ENCODE peak calls at places on chromosomes 7 and 10, in ten cellular contexts. A is esophagus squamous epithelium, M is heart left ventricle, F is HCT116, G is IMR-90, X is tibial nerve, U is lower leg skin, S is body of pancreas, I is A549, J is GM12892. Q is an unnamed sample.

GRCh38 chr10:76942556-76943416 is 694.8 kb downstream of the KCNMA1 start:
- DNase-seq in J (no peak), U (no peak), G (peak), A (no peak), M (no peak), X (no peak), S (no peak), I (no peak), F (no peak), Q (no peak)

GRCh38 chr7:35420657-35421056 is 166.8 kb upstream of the TBX20 start:
- DNase-seq in M (no peak), F (no peak), I (no peak), J (no peak), U (no peak), X (no peak), G (peak), A (no peak), S (no peak), Q (no peak)

GRCh38 chr7:153942036-153942435 is 110.2 kb upstream of the DPP6 start:
- DNase-seq in S (no peak), M (no peak), G (no peak), F (no peak), J (no peak), I (no peak), U (no peak), A (no peak), X (no peak), Q (no peak)

GRCh38 chr10:43594944-43595589 is 11.2 kb upstream of the ZNF485 start:
- DNase-seq in X (no peak), A (no peak), I (no peak), S (peak), F (no peak), U (no peak), M (peak), J (peak), G (peak), Q (peak)

GRCh38 chr10:35716776-35717175 is 74.7 kb upstream of the FZD8 start:
- DNase-seq in G (no peak), F (no peak), U (no peak), M (no peak), I (no peak), A (no peak), X (no peak), J (no peak), S (no peak), Q (no peak)

GRCh38 chr7:131613909-131614308 is 57.5 kb upstream of the PODXL start:
- DNase-seq in U (no peak), A (no peak), X (no peak), M (no peak), I (no peak), G (no peak), F (no peak), S (no peak), J (no peak), Q (no peak)

GRCh38 chr10:12507165-12507870 is 158.0 kb downstream of the CAMK1D start:
- DNase-seq in I (no peak), X (no peak), G (no peak), U (peak), J (no peak), S (no peak), A (no peak), F (no peak), M (no peak), Q (no peak)

GRCh38 chr10:17428616-17429097 is 25.7 kb downstream of the ST8SIA6 start:
- DNase-seq in G (no peak), M (no peak), S (no peak), X (no peak), U (no peak), F (no peak), A (no peak), J (no peak), I (no peak), Q (peak)

GRCh38 chr10:71271626-71272025 is 47.4 kb upstream of the SLC29A3 start:
- DNase-seq in I (no peak), U (no peak), F (no peak), M (no peak), G (peak), X (no peak), J (no peak), S (no peak), A (no peak), Q (no peak)

GRCh38 chr10:58588673-58589265 is 76.1 kb downstream of the BICC1 start:
- DNase-seq in I (no peak), F (no peak), M (no peak), U (no peak), X (no peak), J (no peak), A (no peak), G (no peak), S (peak), Q (peak)

DNA sequence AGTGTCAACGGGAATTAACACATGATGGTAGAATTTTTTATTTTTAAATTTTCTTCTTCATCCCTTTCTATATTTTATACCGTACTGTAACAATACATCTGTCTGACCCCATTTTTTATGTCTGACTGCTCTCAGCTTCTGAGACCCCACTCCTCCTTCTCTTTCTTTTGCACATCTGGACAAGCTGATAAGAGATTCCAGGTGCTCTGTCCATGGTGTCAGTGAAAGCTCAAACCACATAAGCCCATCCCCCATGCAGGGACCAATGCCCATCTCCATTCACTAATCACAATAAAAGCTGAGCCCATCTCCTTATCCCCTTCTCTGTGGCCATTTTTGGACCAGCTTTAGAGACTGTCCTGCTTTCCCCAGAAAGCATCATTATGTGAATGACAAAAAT is 8.7 kb downstream of the GSDME start:
- DNase-seq in J (no peak), U (no peak), X (no peak), S (no peak), F (no peak), I (no peak), M (no peak), G (no peak), A (no peak), Q (no peak)
- TF ChIP-seq POLR2A in J (no peak), U (no peak), X (no peak), S (no peak), F (no peak), I (no peak), M (no peak), G (no peak), A (no peak), Q (no peak)

DNA sequence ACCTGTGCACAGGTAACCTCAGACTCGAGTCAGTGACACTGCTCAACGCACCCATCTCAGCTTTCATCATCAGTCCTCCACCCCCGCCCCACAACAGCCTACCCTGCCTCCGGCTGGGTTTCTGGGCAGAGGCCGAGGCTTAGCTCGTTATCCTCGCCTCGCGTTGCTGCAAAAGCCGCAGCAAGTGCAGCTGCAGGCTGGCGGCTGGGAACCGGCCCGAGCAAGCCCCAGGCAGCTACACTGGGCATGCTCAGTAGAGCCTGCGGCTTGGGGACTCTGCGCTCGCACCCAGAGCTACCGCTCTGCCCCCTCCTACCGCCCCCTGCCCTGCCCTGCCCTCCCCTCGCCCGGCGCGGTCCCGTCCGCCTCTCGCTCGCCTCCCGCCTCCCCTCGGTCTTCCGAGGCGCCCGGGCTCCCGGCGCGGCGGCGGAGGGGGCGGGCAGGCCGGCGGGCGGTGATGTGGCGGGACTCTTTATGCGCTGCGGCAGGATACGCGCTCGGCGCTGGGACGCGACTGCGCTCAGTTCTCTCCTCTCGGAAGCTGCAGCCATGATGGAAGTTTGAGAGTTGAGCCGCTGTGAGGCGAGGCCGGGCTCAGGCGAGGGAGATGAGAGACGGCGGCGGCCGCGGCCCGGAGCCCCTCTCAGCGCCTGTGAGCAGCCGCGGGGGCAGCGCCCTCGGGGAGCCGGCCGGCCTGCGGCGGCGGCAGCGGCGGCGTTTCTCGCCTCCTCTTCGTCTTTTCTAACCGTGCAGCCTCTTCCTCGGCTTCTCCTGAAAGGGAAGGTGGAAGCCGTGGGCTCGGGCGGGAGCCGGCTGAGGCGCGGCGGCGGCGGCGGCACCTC is at the start of the genes KLLN and PTEN:
- DNase-seq in J (peak), F (peak), G (peak), M (peak), I (peak), A (peak), S (peak), U (peak), X (peak), Q (peak)
- TF ChIP-seq POLR2A in J (peak), F (peak), G (peak), M (peak), I (peak), A (peak), S (peak), U (no peak), X (peak), Q (peak)

GRCh38 chr7:149873074-149873967 is 448 bp upstream of the ATP6V0E2 start:
- DNase-seq in J (peak), X (peak), S (peak), A (peak), U (peak), F (peak), M (peak), G (peak), I (peak), Q (peak)
- TF ChIP-seq POLR2A in J (no peak), X (peak), S (no peak), A (no peak), U (no peak), F (peak), M (peak), G (peak), I (no peak), Q (peak)

DNA sequence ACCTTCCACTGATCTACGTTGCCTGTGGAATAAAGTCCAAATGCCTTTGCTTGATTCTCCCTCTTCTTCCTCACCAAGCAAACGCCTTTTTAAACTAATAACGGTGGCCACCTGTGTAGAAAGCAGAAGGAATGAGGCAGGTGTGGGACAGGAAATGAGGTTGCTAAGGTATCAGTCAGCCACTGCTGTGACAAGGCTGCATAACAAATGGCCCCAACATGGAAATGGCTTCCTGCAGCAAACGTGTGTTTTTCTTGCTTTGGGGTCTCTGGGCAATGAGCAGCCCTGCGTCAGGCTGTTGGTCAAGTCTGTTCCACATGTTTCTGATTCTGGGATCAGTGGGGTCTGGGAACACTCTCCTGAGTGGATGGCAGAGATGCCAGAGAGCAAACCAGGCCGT is 56.0 kb upstream of the EN2 start:
- DNase-seq in G (no peak), M (no peak), X (no peak), S (no peak), J (no peak), I (no peak), U (no peak), A (no peak), F (no peak), Q (no peak)
- TF ChIP-seq POLR2A in G (no peak), M (no peak), X (no peak), S (no peak), J (no peak), I (no peak), U (no peak), A (no peak), F (no peak), Q (no peak)

GRCh38 chr10:114470956-114471905 is 66.9 kb upstream of the AFAP1L2 start:
- DNase-seq in G (peak), J (peak), A (no peak), U (peak), X (no peak), S (peak), I (peak), F (peak), M (peak), Q (peak)

GRCh38 chr10:114471906-114472873 is 67.9 kb upstream of the AFAP1L2 start:
- DNase-seq in F (no peak), M (no peak), X (no peak), U (no peak), A (no peak), S (peak), I (no peak), J (no peak), G (no peak), Q (no peak)

GRCh38 chr10:114474989-114475388 is 70.7 kb upstream of the AFAP1L2 start:
- DNase-seq in X (no peak), F (no peak), M (no peak), J (no peak), S (no peak), A (no peak), U (no peak), I (no peak), G (no peak), Q (no peak)

GRCh38 chr10:114472874-114473248 is 68.6 kb upstream of the AFAP1L2 start:
- DNase-seq in U (no peak), F (no peak), X (no peak), A (no peak), I (no peak), G (no peak), S (no peak), J (no peak), M (no peak), Q (no peak)

DNA sequence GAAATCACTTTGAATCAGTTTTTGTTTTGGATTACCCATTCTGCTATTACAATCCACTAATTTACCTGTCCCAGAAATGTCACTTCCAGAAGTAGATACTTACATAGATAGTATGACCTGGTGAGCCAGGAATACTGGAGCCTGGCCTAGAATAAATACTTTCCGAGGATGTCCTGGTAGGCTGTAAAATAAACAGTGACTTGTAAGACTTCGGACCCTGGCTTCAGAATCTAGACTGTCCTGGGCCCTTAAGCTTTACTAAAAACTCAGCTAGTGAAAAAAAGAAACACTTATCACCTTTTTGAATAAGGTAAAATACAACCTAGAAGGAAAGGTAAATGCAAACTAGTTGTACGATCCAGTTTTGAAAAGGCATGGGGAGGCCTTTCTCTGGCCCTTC is 69.5 kb upstream of the AFAP1L2 start:
- DNase-seq in I (no peak), F (no peak), U (no peak), J (no peak), M (no peak), A (no peak), X (no peak), S (no peak), G (no peak), Q (no peak)
- TF ChIP-seq POLR2A in I (no peak), F (no peak), U (no peak), J (no peak), M (no peak), A (no peak), X (no peak), S (no peak), G (no peak), Q (no peak)

DNA sequence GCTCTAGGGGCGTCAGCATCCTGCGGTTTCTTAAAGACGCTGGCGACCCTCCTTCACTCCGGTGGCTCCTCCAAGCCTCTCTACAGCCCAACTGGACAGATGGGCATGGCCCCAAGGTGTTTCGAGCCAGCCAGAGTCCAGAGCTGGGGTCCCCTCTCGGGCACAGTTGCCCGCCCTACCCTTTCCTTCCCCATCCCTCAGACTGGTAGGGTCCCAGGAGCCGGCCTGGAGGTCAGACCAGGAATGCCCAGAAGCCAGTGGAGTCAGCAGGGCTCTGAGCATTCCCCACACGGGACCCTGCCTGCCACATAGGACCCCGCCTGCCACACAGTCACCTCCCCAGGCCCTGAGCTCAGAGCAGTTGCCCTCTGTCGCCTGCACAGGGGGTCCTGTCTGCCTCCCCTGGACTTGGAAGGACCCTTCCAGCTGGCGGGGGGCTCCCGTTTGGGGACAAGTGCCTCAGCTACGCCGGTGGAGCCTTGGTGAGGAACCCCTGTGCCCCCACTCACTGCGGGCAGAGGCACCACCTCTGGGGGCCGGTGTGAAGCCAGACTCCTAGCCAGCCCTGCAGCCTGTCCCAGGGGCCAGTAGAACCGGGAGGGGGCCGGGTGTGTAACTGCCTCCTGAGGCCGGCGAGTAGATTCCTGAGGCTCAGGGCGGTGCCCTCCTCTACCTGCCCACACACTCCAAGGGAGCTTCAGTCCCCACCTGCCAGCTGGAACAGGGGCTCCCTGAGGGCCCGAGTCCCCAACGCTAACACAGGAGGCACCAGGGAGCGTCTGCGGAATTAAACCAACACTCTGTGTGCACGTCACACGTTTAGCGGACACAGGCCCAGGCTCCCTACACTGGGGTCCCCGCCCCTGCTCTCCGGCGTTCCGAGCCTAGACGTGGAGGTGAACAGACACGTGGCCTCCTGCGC is 19.4 kb upstream of the PDGFA start:
- DNase-seq in A (no peak), J (no peak), X (no peak), U (no peak), G (no peak), F (no peak), I (no peak), M (no peak), S (no peak), Q (no peak)
- TF ChIP-seq POLR2A in A (no peak), J (no peak), X (no peak), U (no peak), G (no peak), F (peak), I (no peak), M (no peak), S (no peak), Q (no peak)

DNA sequence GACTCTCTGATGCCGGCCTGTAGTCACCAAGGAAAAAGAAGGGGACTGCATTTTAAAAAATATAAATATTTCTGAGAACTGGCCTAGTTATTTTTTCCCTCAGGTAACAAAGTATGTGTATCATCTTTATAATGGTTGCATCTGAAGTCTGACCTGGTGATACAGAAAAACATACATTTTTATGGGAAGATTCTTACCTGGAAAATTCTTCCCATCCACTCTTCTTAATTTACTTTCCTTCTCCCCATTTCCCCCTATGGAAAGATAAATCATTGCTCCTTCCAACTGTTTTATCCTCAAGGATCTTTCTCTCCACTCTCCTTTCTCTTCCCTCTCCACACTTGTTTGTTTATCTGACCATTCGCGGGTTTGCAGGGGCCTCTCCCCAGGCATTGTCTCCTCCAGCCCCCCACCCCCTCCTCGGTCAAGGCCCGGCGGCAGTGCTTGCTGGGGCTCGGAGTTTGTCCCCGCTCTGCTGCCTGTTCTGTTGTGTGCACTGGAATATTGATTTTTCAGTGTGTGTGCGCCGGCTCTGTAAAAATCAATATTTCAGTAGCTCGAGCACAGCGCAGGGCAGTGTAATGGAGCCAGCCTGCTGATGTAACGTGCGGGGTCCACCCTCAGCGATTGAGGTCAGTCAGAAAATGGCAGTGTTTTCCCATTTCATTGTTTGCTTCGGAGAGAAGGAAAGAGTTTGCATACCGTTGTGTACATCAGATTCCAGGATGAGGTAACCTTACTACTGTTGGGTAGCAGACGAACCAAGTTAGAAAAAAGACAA is 199.5 kb upstream of the NFE2L3 start:
- DNase-seq in F (no peak), A (no peak), S (peak), J (no peak), M (no peak), X (no peak), I (no peak), G (no peak), U (no peak), Q (no peak)
- TF ChIP-seq POLR2A in F (no peak), A (no peak), S (peak), J (no peak), M (no peak), X (no peak), I (no peak), G (no peak), U (no peak), Q (no peak)

DNA sequence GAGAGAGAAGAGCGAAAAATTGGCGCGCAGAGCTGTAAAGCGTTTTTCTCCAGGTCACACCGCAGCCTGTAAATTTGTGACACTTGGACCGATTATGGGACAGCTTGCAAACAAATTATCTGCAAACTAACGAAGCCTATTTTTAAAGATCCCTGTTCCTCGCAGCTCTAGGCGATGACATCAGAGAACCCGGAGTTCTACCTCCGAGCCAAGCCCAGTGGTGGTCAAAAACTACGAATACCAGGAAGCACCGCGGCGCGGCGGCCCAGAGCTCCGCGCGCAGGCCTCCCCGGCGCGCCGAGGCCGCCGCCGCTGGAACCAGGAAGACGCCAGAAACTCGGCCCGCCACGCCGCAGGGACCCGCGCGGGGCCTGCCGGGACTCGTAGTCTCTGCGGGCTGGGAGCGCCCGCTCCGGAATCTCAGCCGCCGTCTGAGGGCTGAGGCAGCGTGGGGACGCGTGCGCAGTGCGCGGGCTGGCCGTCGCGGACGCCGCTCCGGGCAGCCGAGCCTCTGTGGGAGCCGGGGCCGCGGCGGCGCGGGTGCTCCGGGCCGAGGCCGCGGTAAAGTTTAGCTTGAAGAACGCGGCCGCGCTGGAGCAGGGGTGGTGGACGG is at the start of gene PLEKHA1:
- DNase-seq in U (peak), S (peak), I (peak), M (peak), J (peak), A (peak), G (peak), F (peak), X (peak), Q (peak)
- TF ChIP-seq POLR2A in U (no peak), S (peak), I (peak), M (peak), J (no peak), A (peak), G (no peak), F (no peak), X (peak), Q (no peak)

Q was measured in erythroblast.